ENCODE peak calls at places on chromosomes 16 and 17, in six cellular contexts. L, I, A, G, W and Y are unnamed samples.

GRCh38 chr17:74760404-74761105 is 12.1 kb downstream of the NHERF1 start:
- DNase-seq in L (no peak), I (no peak), A (no peak), G (no peak), W (no peak), Y (no peak)

GRCh38 chr17:63774141-63774981 is at the start of gene DDX42:
- DNase-seq in W (peak), L (no peak), I (peak), A (peak), G (peak), Y (peak)

GRCh38 chr16:81601008-81601428 is 156.4 kb downstream of the CMIP start:
- DNase-seq in A (no peak), I (no peak), G (no peak), W (no peak), L (no peak), Y (peak)

GRCh38 chr17:47810200-47810821 is 11.3 kb downstream of the OSBPL7 start:
- DNase-seq in G (no peak), A (peak), W (no peak), L (no peak), I (no peak), Y (peak)

GRCh38 chr17:29561541-29562517 is 5.0 kb downstream of the ABHD15 start:
- DNase-seq in W (no peak), G (no peak), A (no peak), L (no peak), I (no peak), Y (no peak)

GRCh38 chr17:79137015-79137770 is 62.6 kb downstream of the ENGASE start:
- DNase-seq in I (no peak), W (no peak), A (no peak), G (no peak), L (no peak), Y (no peak)

GRCh38 chr17:75573540-75573957 is 14.1 kb upstream of the MYO15B start:
- DNase-seq in L (no peak), A (no peak), G (no peak), I (no peak), W (no peak), Y (no peak)

GRCh38 chr16:75071621-75072020 is 45.0 kb downstream of the LDHD start:
- DNase-seq in L (no peak), I (no peak), G (no peak), A (no peak), W (no peak), Y (no peak)

GRCh38 chr16:86215233-86215978 is 294.9 kb upstream of the FOXF1 start:
- DNase-seq in W (no peak), L (no peak), A (no peak), G (no peak), I (no peak), Y (no peak)

GRCh38 chr17:82373731-82374625 is 2.4 kb downstream of the UTS2R start:
- DNase-seq in G (no peak), L (no peak), W (no peak), I (no peak), A (no peak), Y (no peak)

GRCh38 chr17:75557075-75557851 is 30.3 kb upstream of the MYO15B start:
- DNase-seq in A (no peak), W (no peak), I (no peak), G (no peak), L (no peak), Y (peak)

GRCh38 chr17:68346448-68346847 is 55.2 kb downstream of the ARSG start:
- DNase-seq in I (peak), G (peak), L (peak), A (no peak), W (peak), Y (no peak)

GRCh38 chr16:56401482-56401881 is 23.9 kb downstream of the AMFR start:
- DNase-seq in L (no peak), W (no peak), A (no peak), G (no peak), I (no peak), Y (no peak)

GRCh38 chr17:35372846-35373531 is 432 bp downstream of the SLFN11 start:
- DNase-seq in L (no peak), G (peak), W (peak), A (peak), I (peak), Y (no peak)

GRCh38 chr17:68365469-68365868 is 74.2 kb downstream of the ARSG start:
- DNase-seq in W (no peak), L (no peak), G (no peak), A (no peak), I (no peak), Y (no peak)

GRCh38 chr17:61352408-61352770 is 47.3 kb upstream of the TBX2 start:
- DNase-seq in A (no peak), W (no peak), I (no peak), G (no peak), L (no peak), Y (no peak)

GRCh38 chr17:8949061-8949622 is 16.4 kb downstream of the PIK3R5 start:
- DNase-seq in I (no peak), L (no peak), A (no peak), W (no peak), G (no peak), Y (no peak)

GRCh38 chr16:56506941-56507340 is 12.9 kb downstream of the BBS2 start:
- DNase-seq in I (no peak), G (no peak), W (no peak), A (no peak), L (no peak), Y (no peak)

GRCh38 chr17:49223517-49224197 is 6.9 kb downstream of the PHOSPHO1 start:
- DNase-seq in W (peak), I (peak), G (peak), L (no peak), A (no peak), Y (no peak)

GRCh38 chr17:13113821-13114525 is 96.1 kb upstream of the ELAC2 start:
- DNase-seq in W (no peak), A (no peak), I (no peak), L (no peak), G (no peak), Y (no peak)

GRCh38 chr17:45755050-45755449 is 29.1 kb upstream of the CRHR1 start:
- DNase-seq in L (no peak), A (no peak), W (no peak), G (no peak), I (no peak), Y (no peak)

GRCh38 chr16:81460075-81460474 is 15.5 kb downstream of the CMIP start:
- DNase-seq in L (no peak), G (no peak), I (no peak), W (no peak), A (no peak), Y (no peak)

GRCh38 chr17:41352597-41353366 is 2.2 kb upstream of the KRT33A start:
- DNase-seq in W (no peak), L (no peak), A (no peak), I (no peak), G (no peak), Y (no peak)

GRCh38 chr16:79182618-79183017 is 417.9 kb downstream of the MAF start:
- DNase-seq in L (no peak), W (no peak), I (no peak), G (no peak), A (no peak), Y (no peak)

GRCh38 chr17:44223574-44224046 is 4.1 kb upstream of the UBTF start:
- DNase-seq in L (no peak), I (no peak), A (no peak), W (no peak), G (no peak), Y (peak)

GRCh38 chr17:80132906-80133625 is 13.9 kb downstream of the EIF4A3 start:
- DNase-seq in W (no peak), A (no peak), L (no peak), G (no peak), I (no peak), Y (no peak)

GRCh38 chr16:1929105-1929504 is 10.9 kb upstream of the HS3ST6 start:
- DNase-seq in A (no peak), L (no peak), G (no peak), I (no peak), W (no peak), Y (no peak)

GRCh38 chr17:36475346-36475970 is 11.0 kb upstream of the ZNHIT3 start:
- DNase-seq in A (no peak), I (no peak), W (no peak), G (no peak), L (no peak), Y (no peak)

GRCh38 chr17:65370669-65371126 is 190.8 kb downstream of the AXIN2 start:
- DNase-seq in L (no peak), G (no peak), A (no peak), I (no peak), W (no peak), Y (no peak)

GRCh38 chr16:14301150-14302030 is 230.3 kb downstream of the MRTFB start:
- DNase-seq in W (peak), A (no peak), I (no peak), L (no peak), G (no peak), Y (no peak)

GRCh38 chr17:60135951-60136666 is 13.7 kb upstream of the CA4 start:
- DNase-seq in L (no peak), I (no peak), A (no peak), W (no peak), G (no peak), Y (no peak)

GRCh38 chr17:58219007-58219788 is at the start of gene MKS1:
- DNase-seq in L (peak), G (peak), A (peak), I (peak), W (peak), Y (peak)

GRCh38 chr17:79834575-79835469 is 4.4 kb downstream of the CBX4 start:
- DNase-seq in W (peak), A (no peak), L (peak), I (no peak), G (no peak), Y (no peak)